ENCODE peak calls at places on chromosome 16, in four cellular contexts. T is K562, I is GM12878, G is HepG2. Y is an unnamed sample.

GRCh38 chr16:48605518-48606110 is 4.4 kb downstream of the N4BP1 start:
- DNase-seq in T (no peak), I (no peak), G (no peak), Y (no peak)

GRCh38 chr16:82631701-82632685 is 5.2 kb downstream of the CDH13 start:
- DNase-seq in I (no peak), G (no peak), T (peak), Y (peak)

GRCh38 chr16:1909661-1910231 is 8.5 kb downstream of the HS3ST6 start:
- DNase-seq in T (no peak), G (no peak), I (no peak), Y (no peak)

GRCh38 chr16:19851476-19851875 is 33.2 kb downstream of the GPRC5B start:
- DNase-seq in T (no peak), G (no peak), I (no peak), Y (no peak)

GRCh38 chr16:61382435-61382834 is 653.8 kb downstream of the CDH8 start:
- DNase-seq in I (no peak), T (no peak), G (no peak), Y (no peak)

GRCh38 chr16:87658564-87659225 is 56.4 kb downstream of the JPH3 start:
- DNase-seq in G (no peak), I (no peak), T (no peak), Y (no peak)

GRCh38 chr16:2768403-2769089 is 8.5 kb downstream of the ELOB start:
- DNase-seq in T (peak), I (no peak), G (no peak), Y (no peak)

GRCh38 chr16:356756-357155 is 4.2 kb upstream of the AXIN1 start:
- DNase-seq in T (no peak), I (no peak), G (no peak), Y (no peak)

GRCh38 chr16:50593410-50594139 is 45.4 kb downstream of the NKD1 start:
- DNase-seq in G (no peak), T (peak), I (no peak), Y (peak)

GRCh38 chr16:29983420-29984136 is 9.9 kb downstream of the TAOK2 start:
- DNase-seq in I (no peak), G (no peak), T (no peak), Y (no peak)

GRCh38 chr16:21722771-21723460 is 59.1 kb downstream of the OTOA start:
- DNase-seq in I (no peak), T (no peak), G (no peak), Y (no peak)

GRCh38 chr16:11200523-11201063 is 55.4 kb downstream of the SOCS1 start:
- DNase-seq in I (no peak), T (no peak), G (no peak), Y (no peak)

GRCh38 chr16:8720080-8720966 is 45.9 kb downstream of the ABAT start:
- DNase-seq in G (peak), T (peak), I (no peak), Y (peak)

GRCh38 chr16:30946671-30947532 is 2.0 kb upstream of the ORAI3 start:
- DNase-seq in G (no peak), T (no peak), I (no peak), Y (no peak)

GRCh38 chr16:53282975-53283946 is 151.0 kb upstream of the RBL2 start:
- DNase-seq in G (peak), I (peak), T (peak), Y (peak)

GRCh38 chr16:58306327-58306726 is 11.5 kb upstream of the PRSS54 start:
- DNase-seq in T (peak), G (peak), I (no peak), Y (no peak)

GRCh38 chr16:79525132-79525531 is 75.4 kb downstream of the MAF start:
- DNase-seq in G (no peak), T (no peak), I (no peak), Y (no peak)

GRCh38 chr16:88705746-88706287 is 391 bp downstream of the RNF166 start:
- DNase-seq in I (no peak), T (peak), G (no peak), Y (peak)

GRCh38 chr16:5056347-5056746 is 9.4 kb downstream of the C16orf89 start:
- DNase-seq in T (peak), G (peak), I (no peak), Y (peak)

GRCh38 chr16:82094942-82095540 is 60.0 kb downstream of the HSD17B2 start:
- DNase-seq in I (no peak), T (no peak), G (no peak), Y (no peak)

GRCh38 chr16:51062039-51062438 is 89.0 kb downstream of the SALL1 start:
- DNase-seq in G (peak), T (no peak), I (no peak), Y (no peak)

GRCh38 chr16:82738699-82739098 is 111.9 kb downstream of the CDH13 start:
- DNase-seq in G (no peak), I (no peak), T (no peak), Y (no peak)

GRCh38 chr16:66224636-66225035 is 141.9 kb upstream of the CDH5 start:
- DNase-seq in T (no peak), I (no peak), G (no peak), Y (no peak)

GRCh38 chr16:29680180-29680598 is 1.2 kb downstream of the QPRT start:
- DNase-seq in I (no peak), G (peak), T (no peak), Y (no peak)

GRCh38 chr16:68369697-68370096 is 58.9 kb downstream of the PRMT7 start:
- DNase-seq in T (no peak), I (peak), G (no peak), Y (no peak)

GRCh38 chr16:50326835-50327465 is 41.8 kb downstream of the BRD7 start:
- DNase-seq in T (peak), I (peak), G (no peak), Y (peak)

GRCh38 chr16:11183035-11183812 is 72.8 kb downstream of the SOCS1 start:
- DNase-seq in G (no peak), I (peak), T (no peak), Y (no peak)

GRCh38 chr16:72242757-72243156 is 70.8 kb upstream of the PMFBP1 start:
- DNase-seq in I (no peak), G (no peak), T (no peak), Y (no peak)

GRCh38 chr16:57024894-57025680 is 35.7 kb downstream of the NLRC5 start:
- DNase-seq in G (no peak), T (no peak), I (no peak), Y (no peak)

GRCh38 chr16:72372646-72373045 is 200.7 kb upstream of the PMFBP1 start:
- DNase-seq in T (no peak), G (no peak), I (no peak), Y (no peak)

GRCh38 chr16:81665588-81665987 is 113.5 kb upstream of the PLCG2 start:
- DNase-seq in T (no peak), I (no peak), G (no peak), Y (no peak)

GRCh38 chr16:29961127-29961478 is 776 bp upstream of the TMEM219 start:
- DNase-seq in T (no peak), I (no peak), G (no peak), Y (no peak)

GRCh38 chr16:4309833-4310266 is 6.0 kb upstream of the GLIS2 start:
- DNase-seq in T (no peak), G (peak), I (no peak), Y (peak)

GRCh38 chr16:13109171-13109570 is 207.8 kb downstream of the SHISA9 start:
- DNase-seq in T (no peak), I (no peak), G (no peak), Y (no peak)

GRCh38 chr16:27761816-27762215 is 211.9 kb downstream of the KATNIP start:
- DNase-seq in T (no peak), I (no peak), G (no peak), Y (no peak)
- TF ChIP-seq BHLHE40 in T (no peak), I (no peak), G (no peak), Y (no peak)

GRCh38 chr16:75921281-75921680 is 195.0 kb upstream of the CPHXL start:
- DNase-seq in I (no peak), T (no peak), G (no peak), Y (no peak)

GRCh38 chr16:75916431-75916830 is 190.1 kb upstream of the CPHXL start:
- DNase-seq in T (no peak), G (no peak), I (no peak), Y (no peak)

GRCh38 chr16:75922250-75922649 is 196.0 kb upstream of the CPHXL start:
- DNase-seq in I (no peak), G (no peak), T (no peak), Y (no peak)

GRCh38 chr16:75924397-75924796 is 198.1 kb upstream of the CPHXL start:
- DNase-seq in I (no peak), T (no peak), G (no peak), Y (no peak)

DNA sequence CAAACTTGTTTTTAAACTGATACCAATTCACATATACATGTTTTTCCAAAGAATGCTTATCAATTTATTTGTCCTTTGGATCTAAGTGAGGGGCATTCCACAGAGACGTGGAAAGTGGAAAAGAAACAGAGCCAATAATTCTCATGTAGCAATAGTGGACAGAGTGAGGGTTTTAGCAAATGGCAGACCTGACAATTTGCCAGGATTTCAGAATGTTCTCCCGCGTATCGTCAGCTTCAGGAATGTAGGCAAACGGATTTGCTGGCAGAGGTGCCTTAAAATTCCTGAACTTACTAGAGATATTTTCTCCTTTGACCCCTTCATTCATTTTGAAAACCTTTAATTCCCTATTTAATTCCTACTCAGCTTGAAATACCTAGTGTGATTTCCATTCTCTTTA is 193.4 kb upstream of the CPHXL start:
- DNase-seq in T (no peak), G (no peak), I (no peak), Y (no peak)
- TF ChIP-seq FOXM1 in T (no peak), G (no peak), I (no peak), Y (no peak)

GRCh38 chr16:73414636-73415035 is 366.7 kb upstream of the ZFHX3 start:
- DNase-seq in G (no peak), I (no peak), T (no peak), Y (no peak)

GRCh38 chr16:73413469-73414190 is 365.7 kb upstream of the ZFHX3 start:
- DNase-seq in T (no peak), G (no peak), I (no peak), Y (no peak)

GRCh38 chr16:73420244-73421040 is 372.5 kb upstream of the ZFHX3 start:
- DNase-seq in T (no peak), I (no peak), G (no peak), Y (no peak)

GRCh38 chr16:73418051-73418450 is 370.1 kb upstream of the ZFHX3 start:
- DNase-seq in I (no peak), G (no peak), T (no peak), Y (no peak)

GRCh38 chr16:73418746-73419145 is 370.8 kb upstream of the ZFHX3 start:
- DNase-seq in I (no peak), G (no peak), T (no peak), Y (no peak)
- TF ChIP-seq BHLHE40 in I (no peak), G (no peak), T (no peak), Y (no peak)

DNA sequence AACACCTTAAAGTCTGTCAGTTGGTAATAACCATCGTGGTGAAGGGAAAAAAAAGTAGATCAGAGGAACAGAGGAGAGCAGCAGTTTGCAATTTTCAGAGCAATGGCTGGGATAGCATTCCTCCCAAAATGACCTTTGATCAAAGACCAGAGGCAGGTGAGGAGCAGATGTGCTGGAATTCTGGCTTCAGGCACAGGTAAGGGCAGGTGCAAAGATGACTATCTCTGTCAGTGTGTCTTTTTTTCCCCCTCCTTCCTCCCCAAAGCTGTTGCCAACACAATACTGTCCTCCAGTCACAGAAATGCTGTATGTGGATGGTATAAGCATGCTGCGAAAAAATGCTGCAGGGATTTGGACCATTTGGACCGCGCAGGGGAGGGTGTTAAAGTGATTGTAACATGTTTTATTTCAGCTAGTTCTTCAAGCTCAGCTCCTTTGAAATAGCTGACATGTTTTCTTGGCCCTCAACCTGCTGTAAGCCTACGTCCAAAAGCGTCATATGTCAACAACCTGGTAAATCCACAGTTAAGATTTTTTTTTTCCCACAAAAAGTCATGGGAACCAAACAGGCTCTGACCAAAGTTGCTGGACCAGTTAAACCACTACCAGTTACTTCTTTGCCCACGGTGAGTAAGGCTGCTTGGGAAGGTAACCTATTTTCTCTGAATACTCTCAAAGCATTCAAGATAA is 166.5 kb downstream of the XYLT1 start:
- DNase-seq in G (no peak), I (no peak), T (no peak), Y (no peak)
- TF ChIP-seq FOXM1 in G (no peak), I (no peak), T (no peak), Y (no peak)